ENCODE peak calls at places on chromosomes 1 and 21, in eight cellular contexts. M is neural crest cell, L is stomach, I is HCT116, E is uterus, G is astrocyte of the spinal cord, H is neural progenitor cell, Z is foreskin keratinocyte. P is an unnamed sample.

GRCh38 chr1:177800386-177801058 is 169.3 kb downstream of the SEC16B start:
- DNase-seq in E (no peak), L (no peak), H (no peak), I (no peak), Z (peak), G (peak), M (no peak), P (no peak)

GRCh38 chr1:231695439-231696255 is 69.1 kb downstream of the DISC1 start:
- DNase-seq in H (no peak), M (no peak), I (no peak), G (peak), Z (no peak), E (no peak), L (no peak), P (no peak)

GRCh38 chr1:93625582-93626327 is 55.9 kb downstream of the BCAR3 start:
- DNase-seq in H (no peak), Z (peak), M (no peak), G (peak), L (no peak), E (no peak), I (no peak), P (no peak)

GRCh38 chr1:95223110-95223509 is 10.9 kb upstream of the RWDD3 start:
- DNase-seq in Z (peak), H (peak), L (no peak), I (no peak), G (peak), E (no peak), M (no peak), P (no peak)

GRCh38 chr1:243756529-243756928 is 93.5 kb downstream of the AKT3 start:
- DNase-seq in H (no peak), I (no peak), G (no peak), L (no peak), Z (no peak), E (no peak), M (no peak), P (no peak)

GRCh38 chr1:64405833-64406232 is 64.1 kb upstream of the CACHD1 start:
- DNase-seq in H (no peak), G (no peak), L (no peak), M (no peak), E (no peak), Z (no peak), I (no peak), P (no peak)

GRCh38 chr1:63779338-63779819 is 5.6 kb downstream of the ROR1 start:
- DNase-seq in L (no peak), G (peak), I (no peak), E (no peak), M (no peak), Z (no peak), H (no peak), P (no peak)

GRCh38 chr21:26170471-26171309 is at the start of gene APP:
- DNase-seq in E (peak), M (peak), H (peak), Z (peak), L (peak), I (peak), G (peak), P (peak)

GRCh38 chr1:162069334-162070093 is at the start of gene NOS1AP:
- DNase-seq in I (peak), E (peak), H (peak), M (peak), Z (no peak), G (peak), L (peak), P (peak)

GRCh38 chr1:151340870-151341754 is 5.9 kb downstream of the RFX5 start:
- DNase-seq in H (peak), Z (peak), M (peak), I (peak), E (peak), G (peak), L (no peak), P (no peak)

GRCh38 chr1:231918239-231919015 is 291.8 kb downstream of the DISC1 start:
- DNase-seq in Z (peak), H (no peak), I (no peak), M (no peak), L (no peak), E (no peak), G (peak), P (no peak)

GRCh38 chr1:53071167-53071865 is 9.3 kb downstream of the PODN start:
- DNase-seq in E (peak), M (no peak), L (peak), I (no peak), H (no peak), Z (no peak), G (no peak), P (peak)

GRCh38 chr1:227889863-227890405 is 57.8 kb downstream of the WNT9A start:
- DNase-seq in M (no peak), I (no peak), G (no peak), E (peak), L (peak), H (no peak), Z (no peak), P (peak)

GRCh38 chr1:43981135-43981491 is 2.1 kb downstream of the B4GALT2 start:
- DNase-seq in G (no peak), M (no peak), L (peak), I (no peak), Z (no peak), E (no peak), H (no peak), P (peak)

GRCh38 chr1:29420196-29420595 is 183.9 kb downstream of the PTPRU start:
- DNase-seq in Z (no peak), H (no peak), M (no peak), L (no peak), I (no peak), E (no peak), G (no peak), P (no peak)

GRCh38 chr1:1629430-1630190 is 2.4 kb upstream of the MMP23B start:
- DNase-seq in G (no peak), M (no peak), L (no peak), H (no peak), E (no peak), I (no peak), Z (no peak), P (peak)

GRCh38 chr1:165444897-165445370 is at the start of gene RXRG:
- DNase-seq in L (peak), H (peak), E (no peak), I (no peak), G (peak), M (peak), Z (peak), P (no peak)

GRCh38 chr1:203592156-203592555 is 34.5 kb upstream of the ATP2B4 start:
- DNase-seq in I (no peak), Z (no peak), L (no peak), G (no peak), M (peak), H (peak), E (peak), P (peak)

GRCh38 chr1:203593143-203593542 is 33.5 kb upstream of the ATP2B4 start:
- DNase-seq in G (no peak), Z (no peak), I (no peak), M (no peak), L (no peak), E (no peak), H (no peak), P (no peak)

GRCh38 chr1:203591626-203592025 is 35.0 kb upstream of the ATP2B4 start:
- DNase-seq in Z (no peak), E (no peak), I (no peak), M (no peak), H (no peak), G (no peak), L (no peak), P (no peak)

GRCh38 chr1:203592728-203593127 is 33.9 kb upstream of the ATP2B4 start:
- DNase-seq in L (no peak), H (no peak), E (no peak), I (no peak), Z (no peak), G (no peak), M (no peak), P (no peak)

DNA sequence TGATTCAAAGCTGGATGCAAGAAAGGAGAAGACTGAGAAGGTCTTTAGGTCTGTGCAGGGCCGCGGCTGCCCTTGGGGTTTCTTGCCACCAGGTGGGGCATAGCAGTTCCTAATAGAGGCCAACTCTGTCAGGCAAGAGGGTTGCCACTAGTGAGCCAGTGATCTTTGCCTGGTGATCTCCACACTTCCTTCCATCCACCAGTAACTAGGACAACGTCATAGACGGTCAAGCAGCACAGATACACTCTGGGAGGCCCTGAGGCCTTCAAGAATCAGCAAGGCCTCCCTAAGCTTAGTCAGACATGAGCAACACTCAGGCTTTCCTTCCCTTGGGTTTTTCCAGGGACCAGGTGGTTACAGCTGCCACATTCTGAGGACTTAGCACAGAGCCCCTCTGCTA is 32.9 kb upstream of the ATP2B4 start:
- DNase-seq in I (peak), G (no peak), L (peak), H (no peak), E (no peak), M (no peak), Z (peak), P (no peak)
- TF ChIP-seq CTCF in I (peak), G (peak), L (peak), H (peak), E (no peak), M (no peak), Z (peak), P (peak)

GRCh38 chr1:226457307-226457712 is 49.4 kb upstream of the PARP1 start:
- DNase-seq in L (no peak), I (no peak), G (no peak), E (no peak), M (no peak), H (peak), Z (no peak), P (no peak)
- TF ChIP-seq CTCF in L (no peak), I (peak), G (peak), E (no peak), M (peak), H (peak), Z (peak), P (peak)

DNA sequence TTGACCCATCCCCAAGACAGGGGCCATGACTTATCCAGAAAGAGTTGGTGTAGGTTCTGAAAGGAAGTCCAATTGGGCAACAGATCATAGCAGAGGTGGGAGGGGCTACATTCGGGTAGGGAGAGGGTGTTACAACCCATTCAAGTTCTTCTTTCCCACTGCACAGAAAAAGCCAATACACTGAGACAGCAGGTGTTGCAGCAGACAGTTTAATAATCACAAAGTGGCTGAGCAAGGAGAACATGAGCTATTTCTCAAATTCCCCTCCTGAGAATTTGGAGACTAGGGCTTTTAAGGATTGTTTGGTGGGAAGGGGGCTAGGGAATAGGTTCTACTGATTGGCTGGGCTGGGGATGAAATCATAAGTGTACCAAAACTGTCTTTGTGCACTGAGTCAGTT is 328.4 kb upstream of the POU3F1 start:
- DNase-seq in I (no peak), E (no peak), Z (no peak), G (no peak), L (no peak), M (no peak), H (no peak), P (no peak)
- TF ChIP-seq CTCF in I (no peak), E (no peak), Z (no peak), G (no peak), L (no peak), M (no peak), H (no peak), P (no peak)

GRCh38 chr1:21814241-21814918 is 2.3 kb downstream of the LDLRAD2 start:
- DNase-seq in H (peak), Z (no peak), L (no peak), I (no peak), M (peak), E (no peak), G (no peak), P (no peak)
- TF ChIP-seq CTCF in H (peak), Z (peak), L (no peak), I (peak), M (peak), E (peak), G (peak), P (peak)

DNA sequence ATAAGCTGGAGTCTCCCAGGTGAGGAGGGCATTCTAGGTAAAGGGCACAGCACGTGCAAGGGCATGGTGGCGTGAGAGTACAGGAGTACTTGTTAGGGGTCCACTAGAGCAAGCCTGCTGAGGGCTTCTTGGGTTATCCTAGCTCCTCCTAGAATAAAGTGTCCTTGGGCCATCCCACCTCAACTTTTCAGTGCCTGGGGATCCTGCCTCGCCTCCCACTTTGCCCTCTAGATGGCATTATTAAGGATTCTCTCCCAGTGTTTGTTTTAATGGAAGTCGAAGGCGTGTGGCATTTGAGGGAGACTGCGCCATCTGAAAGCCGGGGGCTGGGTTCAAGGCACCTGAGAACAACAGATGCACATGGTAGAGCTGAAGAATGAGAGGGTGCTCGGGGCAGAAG is 74.5 kb upstream of the SELENON start:
- DNase-seq in M (no peak), E (no peak), L (no peak), G (no peak), H (no peak), I (no peak), Z (no peak), P (no peak)
- TF ChIP-seq CTCF in M (no peak), E (no peak), L (no peak), G (peak), H (peak), I (peak), Z (no peak), P (no peak)

GRCh38 chr1:5992814-5993552 is 758 bp upstream of the NPHP4 start:
- DNase-seq in H (peak), I (no peak), M (no peak), Z (no peak), G (no peak), E (no peak), L (no peak), P (no peak)
- TF ChIP-seq CTCF in H (no peak), I (no peak), M (no peak), Z (no peak), G (no peak), E (no peak), L (no peak), P (no peak)

GRCh38 chr1:156970017-156970416 is 49.6 kb downstream of the LRRC71 start:
- DNase-seq in M (no peak), G (no peak), Z (no peak), H (no peak), E (no peak), L (no peak), I (no peak), P (no peak)
- TF ChIP-seq CTCF in M (peak), G (peak), Z (peak), H (peak), E (no peak), L (no peak), I (peak), P (no peak)

DNA sequence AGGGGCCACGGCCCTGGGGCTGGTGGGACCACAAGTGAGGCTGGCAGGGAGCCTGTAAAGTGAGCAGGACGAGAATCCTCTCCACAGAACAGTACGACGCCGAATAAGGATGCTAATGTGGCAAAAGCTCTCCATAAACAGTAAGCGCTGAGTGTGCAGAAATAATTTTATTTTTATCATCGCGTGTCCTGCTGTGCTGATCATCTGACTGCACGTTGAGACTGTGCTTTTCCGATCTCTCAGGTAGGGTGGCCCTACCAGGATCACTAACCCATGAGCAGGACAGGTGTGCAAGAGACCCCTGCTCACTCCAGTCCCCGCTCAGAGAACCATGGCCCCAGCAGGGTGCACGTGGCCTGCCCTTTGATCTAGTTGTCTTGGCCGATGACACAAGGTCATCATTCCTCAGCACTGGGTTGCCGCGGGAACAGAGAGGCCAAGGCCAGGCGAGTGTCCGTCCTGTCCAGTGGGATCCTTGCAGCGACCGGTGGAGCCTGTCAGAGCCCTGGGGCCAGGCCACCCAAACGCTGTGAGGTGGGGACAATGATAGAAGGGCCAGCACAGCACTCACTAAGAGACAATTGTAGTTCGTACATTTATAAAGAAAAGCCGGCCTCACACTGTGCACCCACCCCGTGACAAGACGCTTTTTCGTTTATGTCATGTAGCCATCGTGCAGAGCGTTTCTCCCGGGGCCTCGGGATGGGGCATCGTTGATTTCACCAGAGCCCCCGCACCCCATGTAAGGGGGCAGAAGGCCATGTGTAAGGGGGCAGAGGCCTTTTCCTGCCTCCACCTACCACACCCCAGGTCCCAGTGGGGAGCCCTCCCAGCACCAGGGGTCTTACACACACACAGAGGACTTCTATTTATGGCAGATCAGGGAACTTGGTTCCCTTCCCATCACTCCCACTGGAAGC is 52.7 kb upstream of the ADARB1 start:
- DNase-seq in H (no peak), E (no peak), I (no peak), M (peak), L (no peak), Z (no peak), G (no peak), P (no peak)
- TF ChIP-seq CTCF in H (no peak), E (no peak), I (no peak), M (no peak), L (no peak), Z (no peak), G (no peak), P (no peak)

GRCh38 chr1:234089396-234089795 is 184.9 kb downstream of the SLC35F3 start:
- DNase-seq in G (no peak), L (no peak), Z (no peak), E (no peak), I (no peak), M (no peak), H (peak), P (no peak)
- TF ChIP-seq CTCF in G (peak), L (no peak), Z (peak), E (no peak), I (peak), M (no peak), H (peak), P (peak)